ENCODE peak calls at places on chromosome 16, in five cellular contexts. One of them, this sample, is unnamed. For H3K4me1, the result is how much of the 10 kb centered on the place peaks cover.

GRCh38 chr16:28149016-28149888 is 62.5 kb downstream of the XPO6 start:
- DNase-seq in hepatocyte: no peak
- DNase-seq in right lobe of liver: no peak
- DNase-seq in heart right ventricle: no peak
- DNase-seq in left lung: no peak
- DNase-seq in this sample: no peak

GRCh38 chr16:81497690-81498089 is 53.1 kb downstream of the CMIP start:
- DNase-seq in heart right ventricle: no peak
- DNase-seq in right lobe of liver: no peak
- DNase-seq in left lung: no peak
- DNase-seq in hepatocyte: no peak
- DNase-seq in this sample: no peak

GRCh38 chr16:31397701-31398100 is 4.6 kb downstream of the ITGAD start:
- DNase-seq in left lung: no peak
- DNase-seq in heart right ventricle: no peak
- DNase-seq in hepatocyte: no peak
- DNase-seq in right lobe of liver: no peak
- DNase-seq in this sample: no peak

GRCh38 chr16:68590201-68590994 is 51.3 kb downstream of the ZFP90 start:
- DNase-seq in left lung: peak
- DNase-seq in heart right ventricle: peak
- DNase-seq in right lobe of liver: peak
- DNase-seq in hepatocyte: peak
- DNase-seq in this sample: no peak

GRCh38 chr16:80080287-80080851 is 460.4 kb upstream of the DYNLRB2 start:
- DNase-seq in left lung: no peak
- DNase-seq in hepatocyte: peak
- DNase-seq in heart right ventricle: no peak
- DNase-seq in right lobe of liver: no peak
- DNase-seq in this sample: no peak

GRCh38 chr16:57478396-57479024 is 7.8 kb downstream of the DOK4 start:
- DNase-seq in left lung: no peak
- DNase-seq in heart right ventricle: no peak
- DNase-seq in hepatocyte: no peak
- DNase-seq in right lobe of liver: no peak
- DNase-seq in this sample: no peak

GRCh38 chr16:79757163-79757562 is 156.6 kb upstream of the MAF start:
- DNase-seq in heart right ventricle: no peak
- DNase-seq in left lung: no peak
- DNase-seq in hepatocyte: no peak
- DNase-seq in right lobe of liver: no peak
- DNase-seq in this sample: no peak

GRCh38 chr16:35750157-35750689 is 2290.8 kb downstream of the TP53TG3F start:
- DNase-seq in hepatocyte: no peak
- DNase-seq in left lung: no peak
- DNase-seq in heart right ventricle: no peak
- DNase-seq in right lobe of liver: no peak
- DNase-seq in this sample: no peak

GRCh38 chr16:56532714-56533113 is 12.9 kb upstream of the BBS2 start:
- DNase-seq in heart right ventricle: no peak
- DNase-seq in right lobe of liver: no peak
- DNase-seq in hepatocyte: no peak
- DNase-seq in left lung: no peak
- DNase-seq in this sample: no peak

GRCh38 chr16:30040221-30040620 is 9.2 kb upstream of the TLCD3B start:
- DNase-seq in right lobe of liver: no peak
- DNase-seq in hepatocyte: no peak
- DNase-seq in heart right ventricle: no peak
- DNase-seq in left lung: no peak
- DNase-seq in this sample: no peak

GRCh38 chr16:84277244-84277823 is 17.3 kb upstream of the WFDC1 start:
- DNase-seq in hepatocyte: peak
- DNase-seq in left lung: peak
- DNase-seq in right lobe of liver: peak
- DNase-seq in heart right ventricle: peak
- DNase-seq in this sample: peak

GRCh38 chr16:76639685-76640289 is 362.6 kb downstream of the CNTNAP4 start:
- DNase-seq in left lung: no peak
- DNase-seq in hepatocyte: peak
- DNase-seq in right lobe of liver: peak
- DNase-seq in heart right ventricle: no peak
- DNase-seq in this sample: no peak

GRCh38 chr16:84844049-84844350 is 24.2 kb downstream of the CRISPLD2 start:
- DNase-seq in right lobe of liver: no peak
- DNase-seq in left lung: no peak
- DNase-seq in heart right ventricle: peak
- DNase-seq in hepatocyte: no peak
- DNase-seq in this sample: no peak

GRCh38 chr16:69131749-69132423 is 502 bp downstream of the CHTF8 start:
- DNase-seq in right lobe of liver: peak
- DNase-seq in left lung: peak
- DNase-seq in hepatocyte: peak
- DNase-seq in heart right ventricle: peak
- DNase-seq in this sample: peak

GRCh38 chr16:65808735-65809134 is 557.8 kb upstream of the CDH5 start:
- DNase-seq in heart right ventricle: no peak
- DNase-seq in hepatocyte: no peak
- DNase-seq in right lobe of liver: no peak
- DNase-seq in left lung: no peak
- DNase-seq in this sample: no peak

GRCh38 chr16:4209657-4210056 is 32.2 kb downstream of the SRL start:
- DNase-seq in hepatocyte: no peak
- DNase-seq in left lung: no peak
- DNase-seq in right lobe of liver: peak
- DNase-seq in heart right ventricle: no peak
- DNase-seq in this sample: no peak

GRCh38 chr16:78478267-78478821 is 378.9 kb downstream of the WWOX start:
- DNase-seq in left lung: no peak
- DNase-seq in right lobe of liver: no peak
- DNase-seq in heart right ventricle: no peak
- DNase-seq in hepatocyte: no peak
- DNase-seq in this sample: no peak

GRCh38 chr16:65909310-65910050 is 457.0 kb upstream of the CDH5 start:
- DNase-seq in right lobe of liver: peak
- DNase-seq in hepatocyte: peak
- DNase-seq in left lung: no peak
- DNase-seq in heart right ventricle: no peak
- DNase-seq in this sample: no peak

GRCh38 chr16:67428146-67428731 is 2.7 kb upstream of the HSD11B2 start:
- DNase-seq in right lobe of liver: peak
- DNase-seq in left lung: peak
- DNase-seq in hepatocyte: peak
- DNase-seq in heart right ventricle: peak
- DNase-seq in this sample: no peak

GRCh38 chr16:66678314-66678713 is 18.2 kb downstream of the CMTM4 start:
- DNase-seq in left lung: no peak
- DNase-seq in heart right ventricle: no peak
- DNase-seq in right lobe of liver: no peak
- DNase-seq in hepatocyte: no peak
- DNase-seq in this sample: no peak

GRCh38 chr16:88804552-88805339 is 1.2 kb downstream of the CDT1 start:
- DNase-seq in hepatocyte: peak
- DNase-seq in heart right ventricle: no peak
- DNase-seq in left lung: no peak
- DNase-seq in right lobe of liver: no peak
- DNase-seq in this sample: no peak

GRCh38 chr16:30997887-30998711 is 12.3 kb downstream of the STX1B start:
- DNase-seq in heart right ventricle: no peak
- DNase-seq in hepatocyte: peak
- DNase-seq in left lung: no peak
- DNase-seq in right lobe of liver: no peak
- DNase-seq in this sample: no peak

GRCh38 chr16:81558444-81559175 is 114.0 kb downstream of the CMIP start:
- DNase-seq in hepatocyte: peak
- DNase-seq in right lobe of liver: no peak
- DNase-seq in left lung: peak
- DNase-seq in heart right ventricle: no peak
- DNase-seq in this sample: no peak

GRCh38 chr16:61295311-61295710 is 740.9 kb downstream of the CDH8 start:
- DNase-seq in heart right ventricle: no peak
- DNase-seq in left lung: no peak
- DNase-seq in right lobe of liver: no peak
- DNase-seq in hepatocyte: no peak
- DNase-seq in this sample: no peak

GRCh38 chr16:66899945-66900688 is 18.6 kb downstream of the CDH16 start:
- DNase-seq in left lung: peak
- DNase-seq in right lobe of liver: peak
- DNase-seq in heart right ventricle: peak
- DNase-seq in hepatocyte: peak
- DNase-seq in this sample: peak

GRCh38 chr16:19835989-19836421 is 48.6 kb downstream of the GPRC5B start:
- DNase-seq in left lung: no peak
- DNase-seq in hepatocyte: no peak
- DNase-seq in right lobe of liver: no peak
- DNase-seq in heart right ventricle: no peak
- DNase-seq in this sample: no peak

GRCh38 chr16:2897110-2897509 is 14.1 kb downstream of the FLYWCH2 start:
- DNase-seq in hepatocyte: no peak
- DNase-seq in left lung: no peak
- DNase-seq in heart right ventricle: no peak
- DNase-seq in right lobe of liver: no peak
- DNase-seq in this sample: no peak

GRCh38 chr16:86531193-86531550 is 20.8 kb downstream of the FOXF1 start:
- DNase-seq in hepatocyte: no peak
- DNase-seq in left lung: no peak
- DNase-seq in heart right ventricle: peak
- DNase-seq in right lobe of liver: peak
- DNase-seq in this sample: peak

GRCh38 chr16:70800306-70800705 is 652 bp downstream of the VAC14 start:
- DNase-seq in hepatocyte: peak
- DNase-seq in left lung: no peak
- DNase-seq in heart right ventricle: no peak
- DNase-seq in right lobe of liver: no peak
- DNase-seq in this sample: no peak

DNA sequence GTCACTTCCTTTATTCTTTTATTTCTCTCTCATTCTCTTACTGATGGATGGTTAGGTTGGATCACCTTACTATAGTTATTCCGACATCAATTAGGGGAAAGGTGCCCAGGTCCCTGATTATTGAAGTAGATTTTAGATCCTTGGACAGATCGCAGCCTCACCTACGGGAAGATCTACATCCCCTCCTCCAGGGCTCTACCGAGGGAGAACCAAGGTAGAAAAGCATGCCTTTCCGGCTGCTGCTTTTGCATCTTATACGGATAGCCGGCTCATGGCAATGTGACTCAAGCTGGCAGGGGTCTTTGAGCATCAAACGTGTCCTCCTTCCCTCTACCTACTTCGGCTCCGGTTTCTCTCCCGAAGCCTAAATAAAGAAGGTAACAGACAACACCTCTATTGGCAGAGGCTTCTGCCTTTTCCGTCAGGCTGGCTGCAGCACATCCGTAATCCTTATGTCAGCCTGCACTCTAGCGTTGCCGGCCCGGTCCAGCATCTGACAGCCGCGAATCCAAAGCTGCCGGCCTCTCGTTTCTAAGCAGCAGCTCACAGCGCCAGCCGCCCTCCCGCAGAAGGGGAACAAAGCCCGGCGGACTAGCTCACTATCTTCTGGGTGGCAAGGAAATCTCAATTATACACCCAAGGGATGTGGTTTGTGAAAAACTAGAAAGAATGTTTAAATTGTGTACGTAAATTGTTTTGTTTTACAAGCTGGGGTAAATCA is 46.9 kb downstream of the IRX6 start:
- DNase-seq in heart right ventricle: peak
- DNase-seq in right lobe of liver: peak
- DNase-seq in left lung: peak
- DNase-seq in hepatocyte: peak
- DNase-seq in this sample: peak
- TF ChIP-seq CTCF in heart right ventricle: peak
- TF ChIP-seq CTCF in right lobe of liver: no peak
- TF ChIP-seq CTCF in left lung: peak
- TF ChIP-seq CTCF in hepatocyte: peak
- TF ChIP-seq CTCF in this sample: peak

GRCh38 chr16:50282010-50282538 is 15.7 kb downstream of the ADCY7 start:
- DNase-seq in hepatocyte: no peak
- DNase-seq in heart right ventricle: peak
- DNase-seq in left lung: peak
- DNase-seq in right lobe of liver: peak
- DNase-seq in this sample: peak
- H3K4me1 ChIP-seq in hepatocyte: under half
- H3K4me1 ChIP-seq in heart right ventricle: under half
- H3K4me1 ChIP-seq in left lung: half or more
- H3K4me1 ChIP-seq in right lobe of liver: under half
- H3K4me1 ChIP-seq in this sample: under half

GRCh38 chr16:74661064-74661463 is 5.6 kb downstream of the RFWD3 start:
- DNase-seq in right lobe of liver: no peak
- DNase-seq in left lung: no peak
- DNase-seq in heart right ventricle: no peak
- DNase-seq in hepatocyte: no peak
- DNase-seq in this sample: no peak

GRCh38 chr16:74657873-74658642 is 8.6 kb downstream of the RFWD3 start:
- DNase-seq in left lung: no peak
- DNase-seq in hepatocyte: no peak
- DNase-seq in right lobe of liver: no peak
- DNase-seq in heart right ventricle: no peak
- DNase-seq in this sample: no peak

GRCh38 chr16:74659041-74659440 is 7.6 kb downstream of the RFWD3 start:
- DNase-seq in heart right ventricle: no peak
- DNase-seq in hepatocyte: no peak
- DNase-seq in right lobe of liver: no peak
- DNase-seq in left lung: no peak
- DNase-seq in this sample: no peak

GRCh38 chr16:74666010-74666421 is 661 bp downstream of the RFWD3 start:
- DNase-seq in heart right ventricle: no peak
- DNase-seq in left lung: no peak
- DNase-seq in hepatocyte: no peak
- DNase-seq in right lobe of liver: no peak
- DNase-seq in this sample: no peak

GRCh38 chr16:74660383-74660782 is 6.3 kb downstream of the RFWD3 start:
- DNase-seq in hepatocyte: no peak
- DNase-seq in heart right ventricle: no peak
- DNase-seq in right lobe of liver: no peak
- DNase-seq in left lung: no peak
- DNase-seq in this sample: no peak
- H3K4me3 ChIP-seq in hepatocyte: no peak
- H3K4me3 ChIP-seq in heart right ventricle: no peak
- H3K4me3 ChIP-seq in right lobe of liver: no peak
- H3K4me3 ChIP-seq in left lung: no peak
- H3K4me3 ChIP-seq in this sample: no peak

GRCh38 chr16:7270823-7271222 is 61.8 kb upstream of the RBFOX1 start:
- DNase-seq in heart right ventricle: no peak
- DNase-seq in left lung: no peak
- DNase-seq in hepatocyte: no peak
- DNase-seq in right lobe of liver: no peak
- DNase-seq in this sample: no peak
- TF ChIP-seq CTCF in heart right ventricle: no peak
- TF ChIP-seq CTCF in left lung: no peak
- TF ChIP-seq CTCF in hepatocyte: no peak
- TF ChIP-seq CTCF in right lobe of liver: no peak
- TF ChIP-seq CTCF in this sample: no peak